ENCODE peak calls at places on chromosomes 3 and 15, in seven cellular contexts. Y is cardiac muscle cell, A is heart left ventricle, U is psoas muscle, I is left ventricle myocardium inferior, D is fibroblast of lung, B is GM23338. O is an unnamed sample. For H3K36me3, the result is how much of the 10 kb centered on the place peaks cover.

GRCh38 chr15:27820722-27821121 is 278.4 kb downstream of the OCA2 start:
- DNase-seq in A (no peak), Y (no peak), I (no peak), U (no peak), B (no peak), D (peak), O (no peak)

GRCh38 chr3:134486577-134487041 is 752 bp downstream of the CEP63 start:
- DNase-seq in A (no peak), Y (no peak), I (no peak), B (peak), D (peak), U (no peak), O (peak)

GRCh38 chr15:32877201-32877600 is 159.4 kb downstream of the GREM1 start:
- DNase-seq in Y (no peak), D (no peak), A (no peak), I (no peak), U (no peak), B (no peak), O (no peak)

GRCh38 chr3:194099215-194099614 is 36.7 kb upstream of the HES1 start:
- DNase-seq in Y (no peak), U (no peak), B (no peak), I (no peak), A (no peak), D (no peak), O (no peak)

GRCh38 chr3:147613710-147614109 is 204.5 kb downstream of the ZIC1 start:
- DNase-seq in B (no peak), U (no peak), D (no peak), I (no peak), A (no peak), Y (peak), O (no peak)

GRCh38 chr15:85620321-85621044 is 174.2 kb downstream of the KLHL25 start:
- DNase-seq in I (no peak), A (no peak), Y (no peak), D (peak), B (no peak), U (no peak), O (peak)

GRCh38 chr3:123143669-123144411 is 57.9 kb upstream of the SEC22A start:
- DNase-seq in A (no peak), D (no peak), U (no peak), Y (peak), B (peak), I (no peak), O (peak)

GRCh38 chr3:190695994-190696393 is 166.5 kb downstream of the GMNC start:
- DNase-seq in U (no peak), D (no peak), B (no peak), A (no peak), I (no peak), Y (no peak), O (no peak)

GRCh38 chr3:192851821-192852352 is 65.8 kb downstream of the MB21D2 start:
- DNase-seq in A (peak), B (no peak), I (no peak), Y (no peak), U (peak), D (peak), O (peak)

GRCh38 chr15:50627351-50628055 is 59.1 kb downstream of the TRPM7 start:
- DNase-seq in B (no peak), U (no peak), Y (no peak), I (no peak), A (no peak), D (peak), O (no peak)

GRCh38 chr3:145243875-145244274 is 917.1 kb downstream of the PLOD2 start:
- DNase-seq in I (no peak), B (no peak), A (no peak), D (peak), U (no peak), Y (no peak), O (no peak)

GRCh38 chr3:171953300-171954022 is 85.9 kb upstream of the FNDC3B start:
- DNase-seq in D (no peak), I (no peak), A (no peak), Y (no peak), U (no peak), B (no peak), O (peak)

GRCh38 chr3:28376424-28376823 is 27.8 kb upstream of the AZI2 start:
- DNase-seq in B (no peak), Y (no peak), U (no peak), A (no peak), D (peak), I (no peak), O (peak)

GRCh38 chr15:99954361-99955180 is 221.3 kb upstream of the LYSMD4 start:
- DNase-seq in B (no peak), Y (no peak), I (no peak), U (no peak), A (no peak), D (no peak), O (no peak)

GRCh38 chr3:142987707-142988106 is 13.7 kb upstream of the U2SURP start:
- DNase-seq in U (peak), B (peak), I (peak), D (peak), Y (peak), A (peak), O (no peak)

GRCh38 chr3:170423001-170423615 is 4.4 kb downstream of the CLDN11 start:
- DNase-seq in B (no peak), D (peak), Y (no peak), A (no peak), U (no peak), I (no peak), O (no peak)

GRCh38 chr3:125585595-125586223 is 9.6 kb downstream of the OSBPL11 start:
- DNase-seq in A (peak), D (peak), U (peak), I (peak), Y (peak), B (peak), O (peak)

GRCh38 chr15:62896969-62897486 is 145.5 kb upstream of the TPM1 start:
- DNase-seq in A (peak), I (peak), B (no peak), Y (peak), U (peak), D (peak), O (peak)

GRCh38 chr3:16907245-16907644 is 22.5 kb downstream of the PLCL2 start:
- DNase-seq in U (no peak), Y (no peak), I (no peak), D (peak), B (no peak), A (no peak), O (no peak)

GRCh38 chr3:127544151-127544805 is 46.3 kb downstream of the TPRA1 start:
- DNase-seq in I (peak), B (peak), Y (peak), A (peak), U (peak), D (peak), O (peak)

GRCh38 chr3:13500133-13500885 is 20.2 kb downstream of the HDAC11 start:
- DNase-seq in I (no peak), Y (peak), D (no peak), U (no peak), A (peak), B (peak), O (no peak)

GRCh38 chr3:45477026-45477725 is 88.8 kb downstream of the LARS2 start:
- DNase-seq in Y (no peak), U (no peak), I (no peak), B (no peak), A (no peak), D (peak), O (no peak)

GRCh38 chr3:21170964-21171363 is 580.0 kb downstream of the ZNF385D start:
- DNase-seq in U (no peak), Y (peak), I (no peak), A (no peak), D (peak), B (peak), O (peak)

GRCh38 chr3:48881652-48882114 is 17.0 kb downstream of the SLC25A20 start:
- DNase-seq in D (no peak), A (peak), I (no peak), Y (peak), U (no peak), B (no peak), O (no peak)

GRCh38 chr15:89401636-89402252 is 67.1 kb upstream of the POLG start:
- DNase-seq in I (no peak), A (no peak), B (no peak), D (peak), Y (no peak), U (no peak), O (peak)

GRCh38 chr15:89399070-89399389 is 64.4 kb upstream of the POLG start:
- DNase-seq in U (no peak), I (no peak), A (no peak), D (no peak), Y (no peak), B (no peak), O (no peak)

GRCh38 chr15:89400997-89401590 is 66.5 kb upstream of the POLG start:
- DNase-seq in D (no peak), A (no peak), U (no peak), B (no peak), Y (no peak), I (no peak), O (no peak)

GRCh38 chr15:89399390-89400120 is 64.9 kb upstream of the POLG start:
- DNase-seq in U (no peak), A (no peak), Y (peak), D (peak), B (peak), I (no peak), O (no peak)

GRCh38 chr15:89400121-89400996 is 65.7 kb upstream of the POLG start:
- DNase-seq in U (no peak), B (peak), I (no peak), Y (no peak), D (no peak), A (no peak), O (no peak)
- H3K4me3 ChIP-seq in U (peak), B (peak), I (peak), Y (peak), D (no peak), A (peak), O (peak)

DNA sequence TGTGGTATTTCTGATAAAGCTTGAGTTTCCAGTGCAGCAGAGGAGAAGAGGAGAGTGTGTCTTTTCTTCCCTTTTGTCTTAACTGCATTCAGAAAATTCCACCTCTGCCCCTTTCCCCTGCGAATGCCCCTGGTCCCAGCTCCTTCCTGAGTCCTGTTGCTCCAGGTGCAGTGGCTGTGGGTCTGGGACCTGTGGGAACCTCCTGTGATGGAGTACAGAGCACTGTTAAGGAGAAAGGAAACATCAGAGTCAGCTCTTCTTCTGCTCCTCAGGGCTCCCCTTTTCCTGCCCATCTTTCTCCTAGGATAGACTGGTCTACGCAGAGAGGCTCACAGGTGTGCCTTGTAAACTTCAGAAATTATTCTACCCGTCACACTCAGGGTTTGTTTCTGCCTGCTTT is 165.8 kb upstream of the ROPN1 start:
- DNase-seq in B (peak), A (no peak), U (no peak), D (no peak), I (no peak), Y (no peak), O (no peak)
- TF ChIP-seq CTCF in B (no peak), A (no peak), U (no peak), D (no peak), I (no peak), Y (no peak), O (no peak)

GRCh38 chr15:71201471-71201870 is 86.2 kb downstream of the THSD4 start:
- DNase-seq in D (no peak), A (peak), Y (peak), U (no peak), B (no peak), I (no peak), O (no peak)

GRCh38 chr15:71199384-71200351 is 84.4 kb downstream of the THSD4 start:
- DNase-seq in D (peak), Y (no peak), I (no peak), A (no peak), B (peak), U (no peak), O (no peak)

GRCh38 chr15:71202712-71203111 is 87.4 kb downstream of the THSD4 start:
- DNase-seq in D (no peak), U (no peak), Y (no peak), I (no peak), B (peak), A (no peak), O (no peak)

GRCh38 chr15:71207141-71207540 is 91.9 kb downstream of the THSD4 start:
- DNase-seq in Y (no peak), B (no peak), I (no peak), U (no peak), D (peak), A (no peak), O (no peak)

DNA sequence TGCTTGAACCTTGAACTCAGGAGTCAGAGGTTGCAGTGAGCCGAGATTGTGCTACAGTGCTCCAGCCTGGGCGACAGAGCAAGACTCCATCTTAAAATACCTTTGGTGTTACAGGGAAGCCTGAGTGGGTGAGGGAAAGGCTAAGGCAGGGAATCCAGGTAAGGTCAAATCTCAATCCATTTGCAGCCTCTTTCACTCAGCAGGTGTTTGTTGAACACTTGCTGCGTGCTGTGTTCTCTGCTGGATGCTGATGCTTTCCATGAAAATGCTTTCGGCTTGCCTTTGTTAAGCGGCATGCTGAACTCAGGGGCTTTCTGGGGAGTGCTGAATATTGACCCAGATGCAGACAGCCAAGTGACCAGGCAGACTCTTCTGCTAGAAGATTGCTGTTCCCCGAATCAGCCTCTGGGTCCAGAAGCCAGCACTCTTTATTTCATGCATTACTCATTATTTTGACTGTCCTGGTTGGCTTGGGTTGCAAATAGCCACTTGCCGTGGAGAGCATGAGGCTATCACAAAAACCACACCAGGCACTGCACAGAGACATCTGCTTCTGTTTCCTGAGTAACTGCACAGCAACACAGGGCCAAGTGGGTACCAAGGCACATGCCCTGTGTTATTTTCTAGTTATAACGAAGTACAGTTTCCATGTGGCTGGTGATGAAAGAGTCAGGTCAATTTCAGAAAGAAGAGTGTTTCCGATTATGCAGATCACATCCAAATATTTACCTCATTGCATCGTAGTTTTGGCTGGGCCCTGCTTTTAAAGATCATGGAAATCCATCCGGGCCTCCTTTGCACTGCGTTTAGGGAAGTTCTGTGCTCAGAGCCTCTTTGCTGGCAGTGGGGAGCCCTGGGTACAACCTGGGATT is 88.5 kb downstream of the THSD4 start:
- DNase-seq in U (no peak), D (no peak), A (no peak), Y (no peak), I (no peak), B (peak), O (no peak)
- H3K36me3 ChIP-seq in U (under half), D (under half), A (under half), Y (under half), I (under half), B (under half), O (under half)

GRCh38 chr3:98584563-98584962 is 8.8 kb downstream of the CPOX start:
- DNase-seq in I (no peak), A (no peak), B (no peak), U (no peak), D (no peak), Y (peak), O (no peak)
- H3K4me3 ChIP-seq in I (no peak), A (no peak), B (no peak), U (no peak), D (no peak), Y (no peak), O (no peak)

DNA sequence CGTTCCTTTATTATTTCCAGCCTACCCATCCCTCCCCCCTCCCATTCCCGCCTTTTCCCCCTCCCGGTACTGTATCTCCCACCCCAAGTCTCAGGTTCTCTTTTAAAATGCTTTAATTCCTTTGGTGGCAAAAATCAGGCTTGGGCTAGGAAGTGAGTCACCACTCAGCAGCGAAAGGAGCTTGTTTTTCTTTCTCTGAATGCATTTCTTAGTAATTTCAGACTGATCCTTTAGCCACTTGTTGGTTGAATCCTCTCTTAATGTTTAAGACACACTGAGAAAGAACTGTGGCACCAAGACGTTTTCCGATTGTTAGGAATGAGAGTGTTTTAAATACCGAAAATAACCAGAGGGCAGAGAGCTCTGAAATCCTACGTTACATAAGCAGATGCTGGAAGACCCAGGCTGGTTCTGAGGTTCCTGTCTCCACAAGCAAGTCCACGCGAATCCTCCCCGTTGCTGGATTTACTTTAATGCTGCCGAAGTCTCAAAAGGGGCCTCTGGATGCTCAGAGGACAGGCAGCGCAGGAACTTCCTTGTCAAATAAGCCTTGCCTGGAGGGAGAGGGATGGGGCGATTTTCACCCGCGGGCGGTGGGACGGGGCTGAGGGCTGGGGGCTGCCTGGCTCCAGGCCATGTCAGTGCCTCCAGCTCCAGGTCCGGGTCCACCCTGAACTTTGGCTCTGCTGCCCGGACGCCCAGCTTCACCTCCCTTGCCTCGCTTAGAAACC is 848 bp upstream of the COL8A1 start:
- DNase-seq in I (peak), U (no peak), D (peak), A (peak), B (peak), Y (peak), O (peak)
- TF ChIP-seq CTCF in I (no peak), U (no peak), D (no peak), A (no peak), B (no peak), Y (no peak), O (no peak)

DNA sequence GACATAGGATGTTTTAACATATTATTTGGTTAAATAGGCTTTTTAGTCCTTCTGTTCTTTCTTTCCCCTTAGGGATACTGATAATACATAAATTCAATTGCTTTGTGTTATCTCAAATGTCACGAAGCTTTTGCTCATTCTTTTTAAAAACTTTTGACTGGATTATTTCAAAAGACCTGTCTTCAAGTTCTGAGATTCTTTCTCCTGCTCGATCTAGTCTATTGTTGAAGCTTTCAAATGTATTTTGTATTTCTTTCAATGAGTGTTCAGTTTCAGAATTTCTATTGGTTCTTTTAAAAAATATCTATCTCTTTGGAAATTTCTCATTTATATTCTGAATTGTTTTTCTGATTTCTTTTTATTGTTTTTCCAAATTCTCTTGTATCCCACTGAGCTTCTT is 16.9 kb downstream of the IL20RB start:
- DNase-seq in Y (no peak), A (no peak), B (no peak), D (no peak), U (no peak), I (no peak), O (no peak)
- H3K36me3 ChIP-seq in Y (under half), A (under half), B (under half), D (under half), U (under half), I (under half), O (under half)

GRCh38 chr15:41557673-41558399 is 1.2 kb upstream of the TYRO3 start:
- DNase-seq in B (peak), I (peak), A (peak), U (peak), D (peak), Y (peak), O (peak)
- H3K4me3 ChIP-seq in B (peak), I (peak), A (peak), U (peak), D (peak), Y (no peak), O (no peak)

GRCh38 chr15:47374222-47374621 is 343.1 kb upstream of the SEMA6D start:
- DNase-seq in A (no peak), U (no peak), D (no peak), I (no peak), Y (peak), B (peak), O (peak)
- TF ChIP-seq CTCF in A (no peak), U (peak), D (peak), I (peak), Y (peak), B (peak), O (peak)

GRCh38 chr3:14621093-14621492 is 30.5 kb upstream of the CCDC174 start:
- DNase-seq in B (no peak), I (no peak), D (no peak), A (no peak), Y (no peak), U (no peak), O (no peak)
- H3K36me3 ChIP-seq in B (under half), I (under half), D (under half), A (under half), Y (under half), U (under half), O (under half)

DNA sequence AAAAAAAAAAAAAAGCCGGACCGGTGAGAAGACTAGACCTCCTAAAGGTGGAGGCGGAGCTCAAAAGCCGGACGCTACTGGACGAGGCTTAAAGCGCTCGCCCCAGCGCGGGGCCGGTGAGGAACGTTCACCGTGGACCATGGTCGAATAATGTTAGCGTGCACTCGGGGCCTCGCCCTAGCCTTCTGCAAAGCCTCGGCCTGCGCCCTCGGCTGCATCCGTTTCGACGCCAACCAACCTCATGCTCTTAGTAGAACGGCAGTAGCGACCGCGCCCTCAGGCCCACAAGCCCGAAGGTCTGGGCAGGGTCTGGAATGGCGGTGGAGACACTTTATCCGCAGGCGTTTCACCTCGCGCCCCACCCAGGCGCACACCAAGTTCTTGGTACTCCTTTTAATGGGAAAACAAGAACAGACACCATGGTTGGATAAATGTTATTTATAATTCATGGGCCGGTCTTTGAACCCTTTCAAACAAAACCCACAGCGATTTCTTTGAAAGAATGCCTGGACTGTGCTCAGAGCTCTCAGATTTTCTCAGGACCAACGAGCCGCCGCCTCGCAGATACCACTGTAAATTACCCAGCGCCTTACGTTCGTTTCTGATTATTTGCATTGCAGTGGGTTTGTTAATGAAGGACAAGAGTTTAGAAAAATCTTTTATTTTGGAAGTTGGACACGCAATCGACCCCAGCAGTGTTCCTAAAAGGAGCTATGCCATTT is 1.3 kb upstream of the ISL2 start:
- DNase-seq in Y (peak), A (no peak), I (no peak), D (no peak), U (no peak), B (peak), O (no peak)
- H3K4me3 ChIP-seq in Y (no peak), A (no peak), I (no peak), D (no peak), U (peak), B (peak), O (peak)

O was measured in bronchial epithelial cell.